ENCODE peak calls at places on chromosomes 7 and 10, in nine cellular contexts. B is mesothelial cell of epicardium, O is mucosa of descending colon, R is ovary, V is GM12865, F is Peyer's patch, X is chondrocyte, M is AG04449, A is neural progenitor cell. W is an unnamed sample.

GRCh38 chr10:59323036-59323459 is 39.3 kb downstream of the FAM13C start:
- DNase-seq in O (peak; percentile 27), R (no peak), X (no peak), A (no peak), F (no peak), B (no peak), M (no peak), V (no peak), W (no peak)

GRCh38 chr7:151249034-151249731 is 689 bp upstream of the SMARCD3 start:
- DNase-seq in M (no peak), A (peak; percentile 54), R (peak; percentile 79), O (peak; percentile 56), F (no peak), V (peak; percentile 25), B (no peak), X (no peak), W (peak; percentile 94)

GRCh38 chr10:44911081-44911540 is at the start of gene TMEM72:
- DNase-seq in V (no peak), M (no peak), B (no peak), X (no peak), R (no peak), F (no peak), A (peak; percentile 73), O (peak; percentile 75), W (no peak)

GRCh38 chr10:62560207-62560819 is 186.1 kb downstream of the ZNF365 start:
- DNase-seq in B (no peak), M (peak; percentile 53), A (no peak), R (no peak), O (peak; percentile 25), F (no peak), V (no peak), X (no peak), W (no peak)

GRCh38 chr7:45574521-45575500 is 643 bp downstream of the ADCY1 start:
- DNase-seq in O (no peak), M (no peak), F (no peak), A (peak; percentile 94), R (no peak), X (no peak), B (peak; percentile 51), V (peak; percentile 72), W (peak; percentile 63)

GRCh38 chr10:96596422-96597407 is 9.9 kb upstream of the TM9SF3 start:
- DNase-seq in B (no peak), M (no peak), O (no peak), A (no peak), F (no peak), X (no peak), V (no peak), R (no peak), W (no peak)

GRCh38 chr7:121027761-121028681 is 39.5 kb downstream of the CPED1 start:
- DNase-seq in R (no peak), O (no peak), M (no peak), X (no peak), V (no peak), F (no peak), B (no peak), A (no peak), W (no peak)

GRCh38 chr10:86872757-86873156 is 84.7 kb downstream of the MMRN2 start:
- DNase-seq in F (no peak), M (no peak), O (peak; percentile 14), R (no peak), V (no peak), B (no peak), A (peak; percentile 17), X (no peak), W (no peak)

GRCh38 chr7:87712571-87712970 is 84.4 kb downstream of the RUNDC3B start:
- DNase-seq in R (no peak), B (no peak), X (no peak), A (no peak), V (no peak), M (no peak), F (no peak), O (no peak), W (no peak)

GRCh38 chr10:102629661-102630614 is 14.3 kb upstream of the TRIM8 start:
- DNase-seq in B (no peak), A (peak; percentile 76), R (no peak), M (peak; percentile 57), O (no peak), X (peak; percentile 85), F (no peak), V (no peak), W (no peak)

GRCh38 chr10:113697595-113697994 is 17.9 kb downstream of the CASP7 start:
- DNase-seq in F (no peak), R (no peak), M (no peak), O (no peak), B (no peak), X (no peak), V (no peak), A (no peak), W (no peak)

GRCh38 chr10:13338337-13339128 is 9.6 kb downstream of the SEPHS1 start:
- DNase-seq in M (peak; percentile 64), A (no peak), O (peak; percentile 37), R (no peak), B (no peak), V (no peak), F (no peak), X (no peak), W (no peak)

GRCh38 chr7:17781491-17782215 is 158.6 kb downstream of the SNX13 start:
- DNase-seq in F (no peak), R (no peak), M (no peak), X (no peak), V (no peak), O (no peak), B (no peak), A (no peak), W (no peak)

GRCh38 chr7:75819711-75820110 is 6.1 kb upstream of the CCL24 start:
- DNase-seq in A (no peak), V (no peak), M (no peak), R (no peak), B (no peak), F (no peak), X (no peak), O (peak; percentile 35), W (no peak)

GRCh38 chr10:32350811-32351342 is 3.9 kb upstream of the EPC1 start:
- DNase-seq in R (no peak), O (no peak), A (no peak), M (no peak), X (no peak), V (peak; percentile 43), B (no peak), F (no peak), W (no peak)

GRCh38 chr7:158829021-158829341 is 328 bp downstream of the ESYT2 start:
- DNase-seq in B (peak; percentile 45), A (peak; percentile 90), R (no peak), V (peak; percentile 93), F (peak; percentile 54), M (no peak), X (no peak), O (peak; percentile 58), W (no peak)
- TF ChIP-seq CTCF in B (no peak), A (no peak), R (no peak), V (no peak), F (peak; percentile 13), M (peak; percentile 9), X (no peak), O (no peak), W (no peak)

GRCh38 chr7:126790763-126791162 is 462.0 kb downstream of the GRM8 start:
- DNase-seq in M (no peak), A (no peak), X (no peak), V (no peak), B (no peak), F (no peak), O (no peak), R (no peak), W (no peak)
- TF ChIP-seq CTCF in M (no peak), A (peak; percentile 29), X (peak; percentile 38), V (peak; percentile 10), B (peak; percentile 25), F (no peak), O (no peak), R (no peak), W (no peak)

GRCh38 chr7:48875300-48875916 is 48.9 kb upstream of the CDC14C start:
- DNase-seq in V (peak; percentile 45), B (no peak), A (peak; percentile 84), O (peak; percentile 29), F (no peak), X (no peak), R (no peak), M (no peak), W (no peak)
- TF ChIP-seq CTCF in V (peak; percentile 34), B (peak; percentile 45), A (peak; percentile 79), O (no peak), F (no peak), X (peak; percentile 71), R (no peak), M (no peak), W (no peak)

GRCh38 chr10:119526606-119527592 is 15.6 kb downstream of the RGS10 start:
- DNase-seq in F (no peak), R (no peak), A (no peak), V (no peak), B (no peak), O (no peak), X (peak; percentile 36), M (no peak), W (no peak)
- TF ChIP-seq CTCF in F (peak; percentile 6), R (no peak), A (peak; percentile 39), V (no peak), B (peak; percentile 29), O (no peak), X (no peak), M (peak; percentile 17), W (no peak)

GRCh38 chr7:124856299-124856888 is 73.2 kb downstream of the POT1 start:
- DNase-seq in M (no peak), V (peak; percentile 35), B (no peak), F (no peak), A (peak; percentile 31), X (no peak), R (no peak), O (no peak), W (no peak)
- TF ChIP-seq CTCF in M (peak; percentile 33), V (peak; percentile 40), B (peak; percentile 78), F (peak; percentile 57), A (peak; percentile 77), X (peak; percentile 88), R (peak; percentile 19), O (no peak), W (peak; percentile 26)

W was measured in coronary artery.